ENCODE peak calls at places on chromosomes 2 and 18, in five cellular contexts. One of them, this sample, is unnamed.

GRCh38 chr2:48723125-48723524 is 32.4 kb downstream of the LHCGR start:
- DNase-seq in coronary artery: no peak
- DNase-seq in upper lobe of right lung: no peak
- DNase-seq in mesothelial cell of epicardium: no peak
- DNase-seq in cardiac fibroblast: peak; percentile 87
- DNase-seq in this sample: no peak

GRCh38 chr2:39301352-39301751 is 57.6 kb upstream of the CDKL4 start:
- DNase-seq in coronary artery: no peak
- DNase-seq in upper lobe of right lung: no peak
- DNase-seq in mesothelial cell of epicardium: no peak
- DNase-seq in cardiac fibroblast: no peak
- DNase-seq in this sample: no peak

GRCh38 chr18:69085933-69086332 is 288.1 kb downstream of the CCDC102B start:
- DNase-seq in coronary artery: no peak
- DNase-seq in upper lobe of right lung: no peak
- DNase-seq in mesothelial cell of epicardium: no peak
- DNase-seq in cardiac fibroblast: no peak
- DNase-seq in this sample: no peak

GRCh38 chr2:129253461-129253812 is 726.0 kb upstream of the RAB6C start:
- DNase-seq in coronary artery: no peak
- DNase-seq in upper lobe of right lung: no peak
- DNase-seq in mesothelial cell of epicardium: no peak
- DNase-seq in cardiac fibroblast: peak; percentile 19
- DNase-seq in this sample: no peak

GRCh38 chr2:211836409-211836808 is 702.2 kb downstream of the ERBB4 start:
- DNase-seq in coronary artery: no peak
- DNase-seq in upper lobe of right lung: no peak
- DNase-seq in mesothelial cell of epicardium: no peak
- DNase-seq in cardiac fibroblast: no peak
- DNase-seq in this sample: no peak

GRCh38 chr2:851078-851477 is 99.6 kb upstream of the SNTG2 start:
- DNase-seq in coronary artery: no peak
- DNase-seq in upper lobe of right lung: no peak
- DNase-seq in mesothelial cell of epicardium: no peak
- DNase-seq in cardiac fibroblast: no peak
- DNase-seq in this sample: no peak

GRCh38 chr2:46175409-46175808 is 121.8 kb upstream of the EPAS1 start:
- DNase-seq in coronary artery: no peak
- DNase-seq in upper lobe of right lung: no peak
- DNase-seq in mesothelial cell of epicardium: no peak
- DNase-seq in cardiac fibroblast: peak; percentile 52
- DNase-seq in this sample: no peak

GRCh38 chr18:56789004-56789888 is 138.1 kb downstream of the WDR7 start:
- DNase-seq in coronary artery: no peak
- DNase-seq in upper lobe of right lung: no peak
- DNase-seq in mesothelial cell of epicardium: no peak
- DNase-seq in cardiac fibroblast: peak; percentile 62
- DNase-seq in this sample: no peak

GRCh38 chr18:9741821-9742541 is 33.9 kb downstream of the RAB31 start:
- DNase-seq in coronary artery: peak; percentile 77
- DNase-seq in upper lobe of right lung: no peak
- DNase-seq in mesothelial cell of epicardium: no peak
- DNase-seq in cardiac fibroblast: peak; percentile 33
- DNase-seq in this sample: no peak

DNA sequence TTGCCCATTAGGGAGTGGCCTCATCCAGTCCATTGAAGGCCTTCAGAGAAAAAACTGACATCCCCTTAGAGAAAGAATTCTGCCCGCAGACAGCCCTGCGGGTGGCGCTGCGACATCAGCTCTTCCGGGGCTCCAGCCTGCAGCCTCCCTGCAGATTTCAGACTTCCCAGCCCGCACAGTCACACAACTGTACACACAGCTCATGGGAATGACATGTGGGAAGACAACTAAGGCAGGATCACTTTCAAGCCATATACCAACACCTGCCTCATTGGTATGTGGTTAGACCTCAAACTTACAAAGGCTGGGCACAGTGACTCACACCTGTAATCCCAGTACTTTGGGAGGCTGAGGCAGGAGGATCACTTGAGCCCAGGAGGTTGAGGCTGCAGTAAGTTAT is 24.8 kb upstream of the TUBB6 start:
- DNase-seq in coronary artery: no peak
- DNase-seq in upper lobe of right lung: no peak
- DNase-seq in mesothelial cell of epicardium: no peak
- DNase-seq in cardiac fibroblast: peak; percentile 36
- DNase-seq in this sample: no peak
- TF ChIP-seq CTCF in coronary artery: no peak
- TF ChIP-seq CTCF in upper lobe of right lung: no peak
- TF ChIP-seq CTCF in mesothelial cell of epicardium: no peak
- TF ChIP-seq CTCF in cardiac fibroblast: peak; percentile 16
- TF ChIP-seq CTCF in this sample: no peak

GRCh38 chr18:49238433-49239042 is 221.9 kb downstream of the DYM start:
- DNase-seq in coronary artery: no peak
- DNase-seq in upper lobe of right lung: no peak
- DNase-seq in mesothelial cell of epicardium: no peak
- DNase-seq in cardiac fibroblast: peak; percentile 59
- DNase-seq in this sample: no peak
- TF ChIP-seq CTCF in coronary artery: peak; percentile 22
- TF ChIP-seq CTCF in upper lobe of right lung: peak; percentile 46
- TF ChIP-seq CTCF in mesothelial cell of epicardium: peak; percentile 26
- TF ChIP-seq CTCF in cardiac fibroblast: peak; percentile 62
- TF ChIP-seq CTCF in this sample: peak; percentile 54

GRCh38 chr2:201733544-201733943 is 35.1 kb upstream of the MPP4 start:
- DNase-seq in coronary artery: no peak
- DNase-seq in upper lobe of right lung: no peak
- DNase-seq in mesothelial cell of epicardium: no peak
- DNase-seq in cardiac fibroblast: no peak
- DNase-seq in this sample: no peak
- TF ChIP-seq CTCF in coronary artery: no peak
- TF ChIP-seq CTCF in upper lobe of right lung: no peak
- TF ChIP-seq CTCF in mesothelial cell of epicardium: no peak
- TF ChIP-seq CTCF in cardiac fibroblast: no peak
- TF ChIP-seq CTCF in this sample: no peak

GRCh38 chr2:101112772-101113157 is 38.4 kb downstream of the TBC1D8 start:
- DNase-seq in coronary artery: no peak
- DNase-seq in upper lobe of right lung: no peak
- DNase-seq in mesothelial cell of epicardium: no peak
- DNase-seq in cardiac fibroblast: no peak
- DNase-seq in this sample: no peak
- TF ChIP-seq CTCF in coronary artery: no peak
- TF ChIP-seq CTCF in upper lobe of right lung: no peak
- TF ChIP-seq CTCF in mesothelial cell of epicardium: no peak
- TF ChIP-seq CTCF in cardiac fibroblast: no peak
- TF ChIP-seq CTCF in this sample: no peak

GRCh38 chr18:22467760-22468553 is 50.2 kb upstream of the CTAGE1 start:
- DNase-seq in coronary artery: no peak
- DNase-seq in upper lobe of right lung: no peak
- DNase-seq in mesothelial cell of epicardium: no peak
- DNase-seq in cardiac fibroblast: peak; percentile 95
- DNase-seq in this sample: no peak

GRCh38 chr18:22469061-22469689 is 51.5 kb upstream of the CTAGE1 start:
- DNase-seq in coronary artery: no peak
- DNase-seq in upper lobe of right lung: no peak
- DNase-seq in mesothelial cell of epicardium: no peak
- DNase-seq in cardiac fibroblast: no peak
- DNase-seq in this sample: no peak

GRCh38 chr18:22468554-22468891 is 50.8 kb upstream of the CTAGE1 start:
- DNase-seq in coronary artery: no peak
- DNase-seq in upper lobe of right lung: no peak
- DNase-seq in mesothelial cell of epicardium: no peak
- DNase-seq in cardiac fibroblast: no peak
- DNase-seq in this sample: no peak

GRCh38 chr18:22465859-22466602 is 48.3 kb upstream of the CTAGE1 start:
- DNase-seq in coronary artery: peak; percentile 87
- DNase-seq in upper lobe of right lung: no peak
- DNase-seq in mesothelial cell of epicardium: no peak
- DNase-seq in cardiac fibroblast: peak; percentile 93
- DNase-seq in this sample: no peak

GRCh38 chr18:22466608-22467390 is 49.1 kb upstream of the CTAGE1 start:
- DNase-seq in coronary artery: no peak
- DNase-seq in upper lobe of right lung: no peak
- DNase-seq in mesothelial cell of epicardium: no peak
- DNase-seq in cardiac fibroblast: peak; percentile 73
- DNase-seq in this sample: no peak
- TF ChIP-seq CTCF in coronary artery: no peak
- TF ChIP-seq CTCF in upper lobe of right lung: no peak
- TF ChIP-seq CTCF in mesothelial cell of epicardium: no peak
- TF ChIP-seq CTCF in cardiac fibroblast: no peak
- TF ChIP-seq CTCF in this sample: no peak

DNA sequence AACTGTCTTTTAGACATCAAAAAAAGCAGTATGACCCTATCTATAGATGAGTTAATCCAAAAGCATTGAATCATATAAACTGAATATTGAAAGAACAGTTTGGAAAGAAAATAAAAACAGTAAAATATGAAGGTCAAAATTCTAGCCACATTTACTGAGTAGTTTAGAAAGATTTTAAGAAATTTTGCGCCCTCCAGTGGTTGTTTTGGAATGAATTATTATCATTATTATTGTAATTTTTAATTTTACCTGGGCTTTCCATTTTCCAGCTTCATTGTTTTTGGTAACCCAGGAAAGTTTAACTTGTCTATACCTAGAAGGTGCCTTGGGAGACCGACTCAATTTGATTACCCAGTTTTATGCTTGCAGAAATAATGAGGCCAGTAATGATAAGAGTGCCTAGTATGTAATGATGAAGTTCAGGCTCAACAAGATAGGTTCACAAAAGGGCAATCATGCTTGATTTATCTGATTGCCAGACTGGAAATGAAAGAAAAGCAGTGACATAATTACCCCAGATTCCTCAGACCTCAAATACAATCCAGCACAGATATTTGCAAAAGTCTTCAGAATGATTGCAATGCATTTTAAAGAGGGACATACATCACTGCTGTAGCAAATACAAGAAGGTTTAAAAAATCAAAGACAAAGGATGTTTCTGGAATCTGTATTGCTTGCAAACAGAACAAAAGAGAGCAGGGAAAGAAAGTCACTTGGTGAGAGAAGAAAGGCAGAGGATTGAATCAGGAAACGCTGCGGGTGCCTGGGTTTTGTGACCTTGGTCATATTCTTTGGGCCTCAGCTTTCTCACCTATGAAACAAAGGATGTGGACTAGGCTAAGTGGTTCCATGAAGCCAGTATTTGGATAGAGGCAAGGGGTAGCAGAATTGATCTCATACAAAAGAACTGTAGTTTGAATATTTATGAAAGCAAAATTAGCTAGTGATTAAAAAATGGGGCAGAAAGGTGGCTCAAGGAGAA is 153.8 kb downstream of the MAP2 start:
- DNase-seq in coronary artery: no peak
- DNase-seq in upper lobe of right lung: no peak
- DNase-seq in mesothelial cell of epicardium: no peak
- DNase-seq in cardiac fibroblast: peak; percentile 43
- DNase-seq in this sample: no peak
- TF ChIP-seq CTCF in coronary artery: no peak
- TF ChIP-seq CTCF in upper lobe of right lung: peak; percentile 41
- TF ChIP-seq CTCF in mesothelial cell of epicardium: peak; percentile 84
- TF ChIP-seq CTCF in cardiac fibroblast: peak; percentile 19
- TF ChIP-seq CTCF in this sample: peak; percentile 72

GRCh38 chr2:219723311-219723710 is 95.9 kb downstream of the SLC4A3 start:
- DNase-seq in coronary artery: no peak
- DNase-seq in upper lobe of right lung: no peak
- DNase-seq in mesothelial cell of epicardium: no peak
- DNase-seq in cardiac fibroblast: no peak
- DNase-seq in this sample: no peak

GRCh38 chr2:219724628-219725027 is 97.2 kb downstream of the SLC4A3 start:
- DNase-seq in coronary artery: no peak
- DNase-seq in upper lobe of right lung: no peak
- DNase-seq in mesothelial cell of epicardium: no peak
- DNase-seq in cardiac fibroblast: peak; percentile 69
- DNase-seq in this sample: no peak

GRCh38 chr2:219727771-219728429 is 100.5 kb downstream of the SLC4A3 start:
- DNase-seq in coronary artery: no peak
- DNase-seq in upper lobe of right lung: no peak
- DNase-seq in mesothelial cell of epicardium: no peak
- DNase-seq in cardiac fibroblast: peak; percentile 67
- DNase-seq in this sample: no peak

GRCh38 chr2:219728993-219729487 is 101.6 kb downstream of the SLC4A3 start:
- DNase-seq in coronary artery: no peak
- DNase-seq in upper lobe of right lung: no peak
- DNase-seq in mesothelial cell of epicardium: no peak
- DNase-seq in cardiac fibroblast: peak; percentile 34
- DNase-seq in this sample: no peak

GRCh38 chr2:219726916-219727315 is 99.5 kb downstream of the SLC4A3 start:
- DNase-seq in coronary artery: no peak
- DNase-seq in upper lobe of right lung: no peak
- DNase-seq in mesothelial cell of epicardium: no peak
- DNase-seq in cardiac fibroblast: peak; percentile 40
- DNase-seq in this sample: no peak
- TF ChIP-seq CTCF in coronary artery: no peak
- TF ChIP-seq CTCF in upper lobe of right lung: no peak
- TF ChIP-seq CTCF in mesothelial cell of epicardium: no peak
- TF ChIP-seq CTCF in cardiac fibroblast: no peak
- TF ChIP-seq CTCF in this sample: no peak

DNA sequence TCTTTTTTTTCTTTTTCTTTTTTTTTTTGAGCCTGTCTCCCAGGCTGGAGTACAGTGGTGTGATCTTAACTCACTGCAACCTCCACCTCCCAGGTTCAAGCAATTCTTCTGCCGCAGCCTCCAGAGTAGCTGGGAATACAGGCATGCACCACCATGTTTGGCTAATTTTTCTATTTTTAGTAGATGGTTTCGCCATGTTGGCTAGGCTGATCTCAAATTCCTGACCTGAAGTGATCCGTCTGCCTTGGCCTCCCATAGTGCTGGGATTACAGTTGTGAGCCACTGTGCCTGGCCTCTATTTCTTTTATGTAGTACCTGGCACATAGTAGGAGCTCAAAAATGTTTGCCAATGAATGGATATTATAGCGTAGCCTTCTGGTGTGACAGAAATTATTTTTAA is 6.8 kb upstream of the CFLAR start:
- DNase-seq in coronary artery: no peak
- DNase-seq in upper lobe of right lung: no peak
- DNase-seq in mesothelial cell of epicardium: no peak
- DNase-seq in cardiac fibroblast: no peak
- DNase-seq in this sample: no peak
- TF ChIP-seq CTCF in coronary artery: no peak
- TF ChIP-seq CTCF in upper lobe of right lung: no peak
- TF ChIP-seq CTCF in mesothelial cell of epicardium: no peak
- TF ChIP-seq CTCF in cardiac fibroblast: no peak
- TF ChIP-seq CTCF in this sample: no peak

This sample was measured in CD14-positive monocyte.